ENCODE peak calls at places on chromosomes 6 and 20, in eight cellular contexts. One of them, this sample, is unnamed.
A peak's percentile ranks its signal among the peaks of the same experiment; 100 is the strongest.

GRCh38 chr6:33175436-33176069 is 16.7 kb downstream of the COL11A2 start:
- DNase-seq in HCT116: no peak
- DNase-seq in GM23338: no peak
- DNase-seq in endothelial cell of umbilical vein: no peak
- DNase-seq in K562: no peak
- DNase-seq in GM12892: no peak
- DNase-seq in GM12878: no peak
- DNase-seq in suprapubic skin: no peak
- DNase-seq in this sample: no peak

GRCh38 chr6:44699082-44699481 is 311.6 kb downstream of the CDC5L start:
- DNase-seq in K562: no peak
- DNase-seq in endothelial cell of umbilical vein: no peak
- DNase-seq in GM12878: no peak
- DNase-seq in suprapubic skin: no peak
- DNase-seq in GM12892: no peak
- DNase-seq in HCT116: no peak
- DNase-seq in GM23338: no peak
- DNase-seq in this sample: no peak

GRCh38 chr20:34999782-35000181 is 44.1 kb downstream of the MYH7B start:
- DNase-seq in GM12878: no peak
- DNase-seq in K562: no peak
- DNase-seq in suprapubic skin: no peak
- DNase-seq in HCT116: no peak
- DNase-seq in GM12892: no peak
- DNase-seq in endothelial cell of umbilical vein: no peak
- DNase-seq in GM23338: no peak
- DNase-seq in this sample: no peak

GRCh38 chr6:130161627-130162404 is 60.9 kb downstream of the SAMD3 start:
- DNase-seq in K562: no peak
- DNase-seq in HCT116: no peak
- DNase-seq in suprapubic skin: no peak
- DNase-seq in GM23338: no peak
- DNase-seq in GM12892: no peak
- DNase-seq in endothelial cell of umbilical vein: no peak
- DNase-seq in GM12878: no peak
- DNase-seq in this sample: no peak

GRCh38 chr6:161554883-161555282 is 281.0 kb upstream of the AGPAT4 start:
- DNase-seq in HCT116: no peak
- DNase-seq in endothelial cell of umbilical vein: no peak
- DNase-seq in GM23338: no peak
- DNase-seq in suprapubic skin: no peak
- DNase-seq in GM12878: no peak
- DNase-seq in K562: no peak
- DNase-seq in GM12892: no peak
- DNase-seq in this sample: no peak

GRCh38 chr6:41967312-41968287 is 26.0 kb upstream of the CCND3 start:
- DNase-seq in GM23338: peak; percentile 38
- DNase-seq in suprapubic skin: no peak
- DNase-seq in HCT116: peak; percentile 63
- DNase-seq in K562: peak; percentile 60
- DNase-seq in endothelial cell of umbilical vein: no peak
- DNase-seq in GM12878: no peak
- DNase-seq in GM12892: no peak
- DNase-seq in this sample: no peak

GRCh38 chr20:60381643-60382400 is 423.6 kb downstream of the CDH26 start:
- DNase-seq in GM12892: no peak
- DNase-seq in HCT116: no peak
- DNase-seq in suprapubic skin: no peak
- DNase-seq in endothelial cell of umbilical vein: no peak
- DNase-seq in K562: no peak
- DNase-seq in GM12878: no peak
- DNase-seq in GM23338: no peak
- DNase-seq in this sample: no peak

GRCh38 chr6:125444234-125444949 is 142.6 kb upstream of the HDDC2 start:
- DNase-seq in K562: no peak
- DNase-seq in GM23338: no peak
- DNase-seq in HCT116: no peak
- DNase-seq in GM12892: no peak
- DNase-seq in GM12878: no peak
- DNase-seq in suprapubic skin: no peak
- DNase-seq in endothelial cell of umbilical vein: no peak
- DNase-seq in this sample: no peak

GRCh38 chr6:24646771-24647170 is 780 bp upstream of the KIAA0319 start:
- DNase-seq in GM12878: no peak
- DNase-seq in GM12892: no peak
- DNase-seq in suprapubic skin: no peak
- DNase-seq in endothelial cell of umbilical vein: no peak
- DNase-seq in K562: no peak
- DNase-seq in HCT116: no peak
- DNase-seq in GM23338: no peak
- DNase-seq in this sample: no peak

GRCh38 chr20:17835240-17835940 is 133.2 kb downstream of the SNX5 start:
- DNase-seq in GM23338: no peak
- DNase-seq in K562: no peak
- DNase-seq in GM12892: no peak
- DNase-seq in suprapubic skin: no peak
- DNase-seq in endothelial cell of umbilical vein: peak; percentile 58
- DNase-seq in HCT116: peak; percentile 55
- DNase-seq in GM12878: no peak
- DNase-seq in this sample: no peak

GRCh38 chr20:2470051-2470431 is 548 bp downstream of the SNRPB start:
- DNase-seq in endothelial cell of umbilical vein: peak; percentile 60
- DNase-seq in GM12892: peak; percentile 54
- DNase-seq in GM23338: peak; percentile 36
- DNase-seq in K562: peak; percentile 54
- DNase-seq in HCT116: no peak
- DNase-seq in suprapubic skin: no peak
- DNase-seq in GM12878: peak; percentile 12
- DNase-seq in this sample: no peak

GRCh38 chr6:15036690-15037245 is 209.1 kb upstream of the JARID2 start:
- DNase-seq in K562: peak; percentile 94
- DNase-seq in endothelial cell of umbilical vein: no peak
- DNase-seq in GM23338: no peak
- DNase-seq in suprapubic skin: no peak
- DNase-seq in GM12878: no peak
- DNase-seq in HCT116: no peak
- DNase-seq in GM12892: no peak
- DNase-seq in this sample: no peak

GRCh38 chr20:10670521-10671220 is 3.1 kb downstream of the JAG1 start:
- DNase-seq in suprapubic skin: no peak
- DNase-seq in endothelial cell of umbilical vein: peak; percentile 63
- DNase-seq in GM12878: peak; percentile 82
- DNase-seq in GM12892: peak; percentile 41
- DNase-seq in GM23338: no peak
- DNase-seq in K562: no peak
- DNase-seq in HCT116: no peak
- DNase-seq in this sample: no peak
- TF ChIP-seq POLR2AphosphoS5 in suprapubic skin: no peak
- TF ChIP-seq POLR2AphosphoS5 in endothelial cell of umbilical vein: no peak
- TF ChIP-seq POLR2AphosphoS5 in GM12878: peak; percentile 70
- TF ChIP-seq POLR2AphosphoS5 in GM12892: no peak
- TF ChIP-seq POLR2AphosphoS5 in GM23338: no peak
- TF ChIP-seq POLR2AphosphoS5 in K562: no peak
- TF ChIP-seq POLR2AphosphoS5 in HCT116: no peak
- TF ChIP-seq POLR2AphosphoS5 in this sample: no peak

GRCh38 chr6:138493413-138493812 is 5.9 kb downstream of the NHSL1 start:
- DNase-seq in GM12892: no peak
- DNase-seq in GM23338: peak; percentile 78
- DNase-seq in GM12878: no peak
- DNase-seq in endothelial cell of umbilical vein: no peak
- DNase-seq in K562: no peak
- DNase-seq in suprapubic skin: no peak
- DNase-seq in HCT116: no peak
- DNase-seq in this sample: no peak
- TF ChIP-seq POLR2AphosphoS5 in GM12892: no peak
- TF ChIP-seq POLR2AphosphoS5 in GM23338: no peak
- TF ChIP-seq POLR2AphosphoS5 in GM12878: no peak
- TF ChIP-seq POLR2AphosphoS5 in endothelial cell of umbilical vein: no peak
- TF ChIP-seq POLR2AphosphoS5 in K562: no peak
- TF ChIP-seq POLR2AphosphoS5 in suprapubic skin: no peak
- TF ChIP-seq POLR2AphosphoS5 in HCT116: no peak
- TF ChIP-seq POLR2AphosphoS5 in this sample: no peak

DNA sequence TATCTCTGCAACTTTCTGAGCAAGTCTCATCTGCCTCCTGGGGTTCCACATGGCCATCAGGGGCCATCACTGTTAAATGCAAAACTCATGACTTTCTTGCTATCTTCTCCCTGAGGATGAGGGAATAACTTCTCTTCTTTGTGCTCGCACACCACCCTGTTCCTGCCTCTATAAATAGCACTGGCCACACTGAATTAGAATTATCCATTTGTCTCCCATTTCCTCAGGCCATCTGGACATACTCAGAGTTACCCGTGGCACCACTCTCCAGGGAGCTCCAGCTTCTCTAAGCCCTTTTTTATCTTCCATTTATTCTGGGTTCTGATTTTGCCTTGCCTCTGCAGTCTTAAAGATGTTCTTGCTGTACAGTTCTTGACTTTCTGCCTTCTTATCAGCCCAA is 72.8 kb upstream of the ECI2 start:
- DNase-seq in HCT116: no peak
- DNase-seq in GM12878: no peak
- DNase-seq in K562: no peak
- DNase-seq in suprapubic skin: no peak
- DNase-seq in GM23338: no peak
- DNase-seq in GM12892: no peak
- DNase-seq in endothelial cell of umbilical vein: no peak
- DNase-seq in this sample: no peak
- TF ChIP-seq POLR2AphosphoS5 in HCT116: no peak
- TF ChIP-seq POLR2AphosphoS5 in GM12878: no peak
- TF ChIP-seq POLR2AphosphoS5 in K562: no peak
- TF ChIP-seq POLR2AphosphoS5 in suprapubic skin: no peak
- TF ChIP-seq POLR2AphosphoS5 in GM23338: no peak
- TF ChIP-seq POLR2AphosphoS5 in GM12892: no peak
- TF ChIP-seq POLR2AphosphoS5 in endothelial cell of umbilical vein: no peak
- TF ChIP-seq POLR2AphosphoS5 in this sample: no peak

GRCh38 chr6:155894758-155895157 is 439.1 kb upstream of the NOX3 start:
- DNase-seq in GM12878: no peak
- DNase-seq in GM23338: peak; percentile 80
- DNase-seq in endothelial cell of umbilical vein: no peak
- DNase-seq in suprapubic skin: no peak
- DNase-seq in K562: no peak
- DNase-seq in HCT116: no peak
- DNase-seq in GM12892: no peak
- DNase-seq in this sample: no peak
- TF ChIP-seq POLR2AphosphoS5 in GM12878: no peak
- TF ChIP-seq POLR2AphosphoS5 in GM23338: no peak
- TF ChIP-seq POLR2AphosphoS5 in endothelial cell of umbilical vein: no peak
- TF ChIP-seq POLR2AphosphoS5 in suprapubic skin: no peak
- TF ChIP-seq POLR2AphosphoS5 in K562: no peak
- TF ChIP-seq POLR2AphosphoS5 in HCT116: no peak
- TF ChIP-seq POLR2AphosphoS5 in GM12892: no peak
- TF ChIP-seq POLR2AphosphoS5 in this sample: no peak

DNA sequence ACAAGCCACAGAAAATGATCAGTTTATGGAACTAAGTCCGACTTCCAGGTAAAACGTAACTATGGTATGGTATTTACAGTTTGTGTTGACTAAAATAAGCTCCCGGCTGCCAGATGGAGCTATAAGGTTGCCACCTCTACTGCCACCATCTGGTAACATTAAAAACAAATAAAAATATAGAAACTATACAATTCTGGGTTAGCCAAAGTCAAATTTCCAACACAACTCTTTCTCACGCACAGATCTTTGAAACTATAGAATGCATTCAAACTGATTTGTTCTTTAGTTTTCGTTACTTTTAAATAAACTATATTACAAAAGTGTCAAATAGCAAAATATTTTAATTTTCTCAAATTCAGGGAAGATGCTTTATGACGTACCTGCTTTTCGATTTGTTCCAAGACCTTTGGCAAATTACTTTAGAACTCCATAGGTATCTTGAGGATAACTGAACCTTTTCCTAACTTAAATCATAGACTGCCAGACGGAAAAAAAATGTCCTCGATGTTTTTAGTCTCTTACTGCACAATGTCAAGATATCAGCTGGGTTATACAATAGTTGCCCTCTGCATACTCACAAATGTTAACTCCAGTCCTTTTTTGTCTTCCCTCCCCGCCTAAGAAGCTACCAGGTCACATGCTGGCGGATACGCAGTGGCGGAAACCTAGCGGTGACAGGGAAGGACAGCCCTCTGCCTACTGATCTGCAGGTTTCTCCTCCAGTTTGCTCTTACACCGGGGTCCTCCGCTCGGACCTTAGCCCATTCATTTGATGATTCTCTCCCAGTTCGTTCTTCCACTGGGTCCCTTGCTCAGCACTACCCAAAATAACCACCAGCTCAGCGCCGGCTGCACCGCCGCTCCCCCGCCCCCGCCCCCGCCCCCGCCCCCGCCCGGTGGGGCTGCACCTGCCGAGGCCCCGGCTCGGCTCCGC is 888 bp downstream of the SLC17A5 start:
- DNase-seq in GM23338: peak; percentile 85
- DNase-seq in HCT116: peak; percentile 52
- DNase-seq in GM12892: peak; percentile 46
- DNase-seq in suprapubic skin: no peak
- DNase-seq in K562: peak; percentile 83
- DNase-seq in GM12878: peak; percentile 61
- DNase-seq in endothelial cell of umbilical vein: peak; percentile 76
- DNase-seq in this sample: peak; percentile 92
- TF ChIP-seq POLR2AphosphoS5 in GM23338: no peak
- TF ChIP-seq POLR2AphosphoS5 in HCT116: no peak
- TF ChIP-seq POLR2AphosphoS5 in GM12892: no peak
- TF ChIP-seq POLR2AphosphoS5 in suprapubic skin: no peak
- TF ChIP-seq POLR2AphosphoS5 in K562: no peak
- TF ChIP-seq POLR2AphosphoS5 in GM12878: no peak
- TF ChIP-seq POLR2AphosphoS5 in endothelial cell of umbilical vein: no peak
- TF ChIP-seq POLR2AphosphoS5 in this sample: no peak

DNA sequence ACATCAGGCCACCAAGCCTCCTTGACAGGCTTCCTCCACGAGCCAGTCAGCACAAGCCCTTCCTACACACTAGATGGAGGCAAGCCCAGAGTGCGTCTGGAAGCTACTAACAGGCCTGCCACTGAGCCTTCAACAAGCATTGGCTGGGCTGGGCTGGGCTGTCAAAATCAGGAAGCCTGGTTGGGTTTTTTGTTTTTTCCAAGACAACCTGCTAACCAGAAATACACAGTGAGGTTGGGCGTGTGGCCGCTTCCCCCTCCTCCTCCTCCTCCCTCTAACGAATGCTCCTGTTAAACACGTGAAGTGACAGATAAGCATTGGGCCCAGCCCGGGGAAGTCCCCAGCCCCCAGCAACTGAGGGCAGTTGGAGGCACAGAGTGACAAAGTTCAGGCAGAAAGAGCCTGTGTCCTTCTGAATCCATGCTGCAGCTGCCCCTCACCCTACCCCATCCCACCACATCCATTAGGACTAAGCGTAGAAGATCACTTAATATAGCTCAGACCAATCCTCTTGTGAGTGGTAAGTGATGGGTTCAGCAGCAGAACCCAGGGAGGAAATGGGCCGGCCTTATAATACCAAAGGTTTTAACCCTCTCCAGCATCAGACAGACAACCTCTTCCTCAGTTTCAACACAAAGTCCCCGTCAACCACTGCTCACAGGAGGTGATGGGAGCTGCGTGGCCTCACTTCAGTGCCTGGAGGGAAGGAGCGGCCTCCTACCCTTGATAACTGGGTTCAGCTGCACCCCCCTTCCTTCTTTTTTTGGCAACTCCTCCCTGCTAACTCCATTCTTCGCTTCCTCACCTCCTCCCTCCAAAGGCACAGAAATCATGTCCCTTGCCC is 1.1 kb downstream of the NFATC2 start:
- DNase-seq in GM12878: no peak
- DNase-seq in GM12892: no peak
- DNase-seq in endothelial cell of umbilical vein: peak; percentile 85
- DNase-seq in GM23338: peak; percentile 29
- DNase-seq in HCT116: no peak
- DNase-seq in K562: peak; percentile 92
- DNase-seq in suprapubic skin: peak; percentile 89
- DNase-seq in this sample: peak; percentile 89
- TF ChIP-seq POLR2AphosphoS5 in GM12878: peak; percentile 37
- TF ChIP-seq POLR2AphosphoS5 in GM12892: peak; percentile 47
- TF ChIP-seq POLR2AphosphoS5 in endothelial cell of umbilical vein: no peak
- TF ChIP-seq POLR2AphosphoS5 in GM23338: no peak
- TF ChIP-seq POLR2AphosphoS5 in HCT116: no peak
- TF ChIP-seq POLR2AphosphoS5 in K562: peak; percentile 43
- TF ChIP-seq POLR2AphosphoS5 in suprapubic skin: no peak
- TF ChIP-seq POLR2AphosphoS5 in this sample: no peak